ENCODE peak calls at places on chromosomes 2 and 18, in six cellular contexts. T is transverse colon, I is cardiac muscle cell, W is GM23248, B is aorta, D is neuronal stem cell. O is an unnamed sample. For H3K4me1, the result is how much of the 10 kb centered on the place peaks cover.

GRCh38 chr2:175180701-175181103 is 808 bp downstream of the ATP5MC3 start:
- DNase-seq in T (peak), I (peak), W (peak), B (no peak), D (no peak), O (peak)

GRCh38 chr2:114022360-114023085 is 132.6 kb downstream of the ACTR3 start:
- DNase-seq in T (no peak), I (peak), W (peak), B (no peak), D (no peak), O (peak)

GRCh38 chr2:240295256-240296103 is 140.0 kb upstream of the GPC1 start:
- DNase-seq in T (no peak), I (peak), W (no peak), B (no peak), D (no peak), O (no peak)

GRCh38 chr2:121047383-121047782 is 237.6 kb downstream of the TFCP2L1 start:
- DNase-seq in T (no peak), I (no peak), W (no peak), B (no peak), D (no peak), O (no peak)

GRCh38 chr2:106956879-106957278 is 70.9 kb upstream of the ST6GAL2 start:
- DNase-seq in T (no peak), I (peak), W (peak), B (peak), D (no peak), O (no peak)

GRCh38 chr2:161905389-161906046 is 168.5 kb downstream of the DPP4 start:
- DNase-seq in T (no peak), I (peak), W (no peak), B (no peak), D (no peak), O (peak)

GRCh38 chr2:174325932-174326879 is 8.5 kb upstream of the SP9 start:
- DNase-seq in T (peak), I (peak), W (peak), B (peak), D (peak), O (no peak)

GRCh38 chr2:172704072-172704936 is 31.3 kb upstream of the RAPGEF4 start:
- DNase-seq in T (no peak), I (peak), W (peak), B (no peak), D (peak), O (peak)

GRCh38 chr2:218429951-218430692 is 11.2 kb downstream of the VIL1 start:
- DNase-seq in T (no peak), I (peak), W (no peak), B (peak), D (no peak), O (no peak)

GRCh38 chr18:46073474-46074331 is 1.6 kb upstream of the PSTPIP2 start:
- DNase-seq in T (peak), I (peak), W (peak), B (no peak), D (peak), O (peak)

GRCh38 chr2:95314964-95315611 is 17.9 kb downstream of the KCNIP3 start:
- DNase-seq in T (peak), I (peak), W (peak), B (peak), D (peak), O (peak)

GRCh38 chr2:236176417-236176816 is 8.2 kb upstream of the GBX2 start:
- DNase-seq in T (no peak), I (peak), W (peak), B (no peak), D (peak), O (peak)

GRCh38 chr2:105883911-105884694 is 139.4 kb downstream of the NCK2 start:
- DNase-seq in T (no peak), I (no peak), W (no peak), B (no peak), D (no peak), O (no peak)

GRCh38 chr2:230898016-230898415 is 27.0 kb downstream of the GPR55 start:
- DNase-seq in T (peak), I (no peak), W (no peak), B (no peak), D (no peak), O (no peak)

GRCh38 chr2:7929276-7929675 is 752.6 kb upstream of the ID2 start:
- DNase-seq in T (no peak), I (no peak), W (no peak), B (no peak), D (no peak), O (no peak)

GRCh38 chr2:33497177-33497787 is 20.8 kb downstream of the RASGRP3 start:
- DNase-seq in T (no peak), I (peak), W (no peak), B (no peak), D (no peak), O (peak)

GRCh38 chr18:39453882-39454281 is 1888.3 kb upstream of the CELF4 start:
- DNase-seq in T (no peak), I (peak), W (peak), B (no peak), D (no peak), O (peak)

GRCh38 chr18:10687161-10687925 is 161.5 kb downstream of the NAPG start:
- DNase-seq in T (no peak), I (no peak), W (no peak), B (no peak), D (no peak), O (no peak)

GRCh38 chr2:201715459-201715858 is 17.0 kb upstream of the MPP4 start:
- DNase-seq in T (peak), I (no peak), W (no peak), B (no peak), D (no peak), O (peak)

GRCh38 chr2:205858781-205859478 is 176.6 kb downstream of the NRP2 start:
- DNase-seq in T (peak), I (peak), W (peak), B (no peak), D (no peak), O (peak)

GRCh38 chr2:236702693-236703092 is 133.1 kb downstream of the ACKR3 start:
- DNase-seq in T (no peak), I (no peak), W (no peak), B (no peak), D (no peak), O (no peak)

GRCh38 chr2:172643142-172643541 is 87.3 kb downstream of the PDK1 start:
- DNase-seq in T (no peak), I (no peak), W (peak), B (no peak), D (no peak), O (no peak)

GRCh38 chr2:218397502-218398436 is 1.9 kb upstream of the CTDSP1 start:
- DNase-seq in T (peak), I (peak), W (peak), B (peak), D (peak), O (peak)

GRCh38 chr2:102801098-102801718 is 39.4 kb downstream of the TMEM182 start:
- DNase-seq in T (no peak), I (peak), W (no peak), B (no peak), D (peak), O (no peak)

GRCh38 chr18:24979223-24979622 is 372.7 kb downstream of the ZNF521 start:
- DNase-seq in T (no peak), I (no peak), W (no peak), B (no peak), D (no peak), O (no peak)

GRCh38 chr2:230324503-230324902 is 2.5 kb upstream of the SP140L start:
- DNase-seq in T (no peak), I (no peak), W (no peak), B (no peak), D (no peak), O (no peak)

GRCh38 chr2:237885931-237886701 is 26.7 kb downstream of the RAMP1 start:
- DNase-seq in T (peak), I (peak), W (no peak), B (peak), D (no peak), O (peak)

GRCh38 chr2:98768765-98769476 is 38.0 kb upstream of the MGAT4A start:
- DNase-seq in T (no peak), I (peak), W (peak), B (peak), D (no peak), O (no peak)

GRCh38 chr18:47036298-47036874 is 965 bp upstream of the ELOA2 start:
- DNase-seq in T (no peak), I (peak), W (peak), B (no peak), D (no peak), O (peak)

GRCh38 chr2:72834561-72834960 is 8.7 kb upstream of the EXOC6B start:
- DNase-seq in T (no peak), I (no peak), W (no peak), B (no peak), D (no peak), O (no peak)

GRCh38 chr2:112626604-112627059 is 19.1 kb upstream of the SLC20A1 start:
- DNase-seq in T (peak), I (peak), W (peak), B (peak), D (no peak), O (peak)

GRCh38 chr2:112625474-112626114 is 20.1 kb upstream of the SLC20A1 start:
- DNase-seq in T (no peak), I (no peak), W (peak), B (no peak), D (no peak), O (no peak)

GRCh38 chr2:112629224-112629623 is 16.5 kb upstream of the SLC20A1 start:
- DNase-seq in T (no peak), I (no peak), W (no peak), B (no peak), D (no peak), O (no peak)

GRCh38 chr2:112629823-112630222 is 15.9 kb upstream of the SLC20A1 start:
- DNase-seq in T (no peak), I (no peak), W (no peak), B (no peak), D (no peak), O (no peak)

GRCh38 chr2:112627060-112628040 is 18.4 kb upstream of the SLC20A1 start:
- DNase-seq in T (no peak), I (peak), W (peak), B (peak), D (no peak), O (no peak)
- H3K4me1 ChIP-seq in T (under half), I (under half), W (half or more), B (under half), D (under half), O (under half)

GRCh38 chr2:46334389-46335345 is 37.5 kb downstream of the EPAS1 start:
- DNase-seq in T (no peak), I (peak), W (peak), B (no peak), D (no peak), O (no peak)

GRCh38 chr2:46337208-46337994 is 40.2 kb downstream of the EPAS1 start:
- DNase-seq in T (no peak), I (no peak), W (no peak), B (no peak), D (no peak), O (no peak)

GRCh38 chr2:46335966-46336436 is 38.8 kb downstream of the EPAS1 start:
- DNase-seq in T (peak), I (no peak), W (no peak), B (no peak), D (no peak), O (peak)

GRCh38 chr2:46335404-46335965 is 38.3 kb downstream of the EPAS1 start:
- DNase-seq in T (peak), I (peak), W (peak), B (peak), D (peak), O (peak)

DNA sequence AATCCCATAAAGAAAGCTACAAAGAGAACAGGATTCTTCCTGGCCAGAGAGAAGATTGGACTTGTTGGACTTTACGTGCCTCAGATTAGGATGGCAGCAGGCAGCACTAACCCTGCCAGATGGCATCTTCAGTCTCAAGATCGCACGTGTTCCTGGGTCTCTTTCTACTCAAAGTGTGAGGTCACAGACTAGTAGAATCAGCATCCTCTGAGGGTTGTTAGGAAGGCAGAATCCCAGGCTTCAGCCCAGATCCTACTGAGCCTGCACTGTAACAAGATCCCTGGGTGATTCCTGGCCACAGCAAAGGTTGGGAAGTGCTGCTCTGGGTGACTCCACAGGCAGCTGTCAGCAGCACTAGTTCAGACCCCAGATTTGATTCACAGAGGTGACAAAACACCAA is 39.4 kb downstream of the EPAS1 start:
- DNase-seq in T (no peak), I (no peak), W (peak), B (no peak), D (no peak), O (peak)
- H3K4me1 ChIP-seq in T (under half), I (under half), W (half or more), B (under half), D (under half), O (under half)

GRCh38 chr2:224084266-224084892 is 45.3 kb upstream of the SERPINE2 start:
- DNase-seq in T (no peak), I (no peak), W (no peak), B (no peak), D (no peak), O (no peak)
- H3K4me1 ChIP-seq in T (under half), I (under half), W (under half), B (under half), D (under half), O (under half)

GRCh38 chr18:9184998-9185613 is 48.5 kb downstream of the ANKRD12 start:
- DNase-seq in T (no peak), I (no peak), W (no peak), B (no peak), D (no peak), O (peak)

GRCh38 chr18:9178557-9178956 is 42.0 kb downstream of the ANKRD12 start:
- DNase-seq in T (no peak), I (no peak), W (peak), B (no peak), D (no peak), O (no peak)

GRCh38 chr18:9182852-9183399 is 46.3 kb downstream of the ANKRD12 start:
- DNase-seq in T (no peak), I (no peak), W (no peak), B (no peak), D (no peak), O (no peak)

GRCh38 chr18:9177466-9177865 is 40.9 kb downstream of the ANKRD12 start:
- DNase-seq in T (no peak), I (no peak), W (no peak), B (no peak), D (no peak), O (no peak)

DNA sequence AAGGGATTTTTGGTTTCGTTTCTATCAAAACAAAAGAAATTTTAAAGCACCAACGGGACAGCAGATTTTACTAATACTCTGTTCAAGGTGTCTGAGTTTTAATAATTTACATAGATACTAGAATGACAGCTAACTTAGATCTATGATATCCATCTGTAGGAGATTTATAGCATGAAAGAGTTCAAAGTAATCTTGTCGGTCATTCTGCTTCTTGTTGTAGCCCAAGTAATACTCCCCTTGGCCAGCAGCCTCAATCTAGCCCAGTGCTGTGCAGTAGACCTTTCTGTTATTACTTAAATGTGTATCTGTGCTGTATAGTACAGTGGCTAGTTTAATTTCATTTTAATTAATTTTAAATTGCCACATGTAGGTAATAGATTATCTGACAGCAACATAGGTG is 44.7 kb downstream of the ANKRD12 start:
- DNase-seq in T (no peak), I (no peak), W (peak), B (no peak), D (no peak), O (no peak)
- H3K4me1 ChIP-seq in T (under half), I (under half), W (under half), B (under half), D (under half), O (under half)

DNA sequence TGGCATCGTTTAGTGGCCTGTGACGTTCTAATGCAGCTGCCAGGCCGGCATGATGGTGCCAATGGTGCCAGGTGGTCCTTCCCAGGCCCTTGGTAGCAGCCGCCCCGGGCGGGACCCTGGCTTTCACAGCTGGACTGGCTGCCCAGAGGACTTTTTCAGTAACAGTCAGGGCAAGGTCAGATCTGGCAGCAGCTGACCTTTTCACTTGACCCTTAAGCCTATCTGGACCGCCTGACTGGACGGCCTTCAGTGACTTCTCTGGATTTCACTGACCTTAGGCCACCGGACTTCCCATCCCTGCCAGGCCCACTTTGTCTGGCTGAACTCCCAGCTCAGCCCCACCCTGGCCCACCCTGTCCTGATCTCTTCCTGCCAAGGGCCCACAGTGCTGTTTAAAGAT is 15.9 kb downstream of the TRIB2 start:
- DNase-seq in T (no peak), I (no peak), W (no peak), B (no peak), D (no peak), O (no peak)
- H3K4me1 ChIP-seq in T (under half), I (under half), W (under half), B (under half), D (under half), O (under half)

GRCh38 chr2:36559221-36559942 is 38.6 kb downstream of the FEZ2 start:
- DNase-seq in T (no peak), I (no peak), W (no peak), B (no peak), D (no peak), O (no peak)

GRCh38 chr2:36561223-36561944 is 36.6 kb downstream of the FEZ2 start:
- DNase-seq in T (peak), I (peak), W (peak), B (no peak), D (no peak), O (peak)

GRCh38 chr2:36562973-36563532 is 34.9 kb downstream of the FEZ2 start:
- DNase-seq in T (no peak), I (peak), W (peak), B (no peak), D (no peak), O (no peak)

GRCh38 chr2:36562245-36562644 is 35.7 kb downstream of the FEZ2 start:
- DNase-seq in T (no peak), I (peak), W (peak), B (no peak), D (no peak), O (no peak)

GRCh38 chr2:36560726-36561125 is 37.2 kb downstream of the FEZ2 start:
- DNase-seq in T (no peak), I (no peak), W (no peak), B (no peak), D (no peak), O (no peak)
- H3K4me1 ChIP-seq in T (under half), I (under half), W (half or more), B (under half), D (under half), O (under half)

O was measured in small intestine.